ENCODE peak calls at places on chromosome 20, in six cellular contexts. Q is H1, R is HCT116, T is K562, K is SK-N-SH, N is HepG2. F is an unnamed sample.

GRCh38 chr20:29302979-29303644 is 1954.4 kb upstream of the DEFB115 start:
- DNase-seq in K (no peak), N (no peak), Q (no peak), R (no peak), T (no peak), F (no peak)

GRCh38 chr20:45467861-45468260 is 1.7 kb upstream of the WFDC2 start:
- DNase-seq in N (no peak), K (no peak), R (no peak), Q (no peak), T (no peak), F (no peak)

GRCh38 chr20:1225729-1226313 is at the start of gene RAD21L1:
- DNase-seq in T (peak; percentile 83), Q (peak; percentile 65), K (peak; percentile 100), N (no peak), R (peak; percentile 62), F (peak; percentile 66)

GRCh38 chr20:25223179-25223661 is 24.7 kb upstream of the PYGB start:
- DNase-seq in T (peak; percentile 81), R (peak; percentile 76), Q (peak; percentile 36), K (no peak), N (peak; percentile 91), F (peak; percentile 58)

GRCh38 chr20:56778765-56779195 is 149.7 kb downstream of the TFAP2C start:
- DNase-seq in N (no peak), Q (no peak), R (no peak), T (no peak), K (peak; percentile 19), F (no peak)

GRCh38 chr20:61929971-61930666 is 135.6 kb downstream of the TAF4 start:
- DNase-seq in Q (no peak), N (no peak), T (no peak), K (no peak), R (no peak), F (no peak)

GRCh38 chr20:48626226-48626937 is 201.4 kb downstream of the PREX1 start:
- DNase-seq in K (no peak), N (no peak), R (no peak), Q (no peak), T (no peak), F (no peak)

GRCh38 chr20:56636701-56637100 is 7.6 kb downstream of the TFAP2C start:
- DNase-seq in T (no peak), R (no peak), Q (no peak), N (no peak), K (no peak), F (no peak)

GRCh38 chr20:1630186-1630585 is 10.4 kb upstream of the SIRPB1 start:
- DNase-seq in K (no peak), Q (no peak), T (no peak), N (no peak), R (no peak), F (no peak)

GRCh38 chr20:24673678-24674570 is 204.5 kb downstream of the SYNDIG1 start:
- DNase-seq in R (no peak), K (no peak), N (no peak), Q (no peak), T (no peak), F (no peak)

GRCh38 chr20:9359561-9360308 is 154.7 kb upstream of the LAMP5 start:
- DNase-seq in K (peak; percentile 33), T (peak; percentile 41), Q (no peak), N (peak; percentile 67), R (peak; percentile 46), F (peak; percentile 27)

GRCh38 chr20:10639762-10640556 is 33.8 kb downstream of the JAG1 start:
- DNase-seq in Q (no peak), N (no peak), T (no peak), K (no peak), R (no peak), F (no peak)

GRCh38 chr20:6057139-6057538 is 3.3 kb upstream of the LRRN4 start:
- DNase-seq in T (no peak), R (no peak), N (no peak), K (no peak), Q (no peak), F (no peak)

GRCh38 chr20:10674684-10675455 is 1.1 kb upstream of the JAG1 start:
- DNase-seq in T (peak; percentile 42), N (peak; percentile 84), Q (no peak), K (peak; percentile 85), R (peak; percentile 48), F (no peak)

GRCh38 chr20:11921326-11921725 is 3.6 kb downstream of the BTBD3 start:
- DNase-seq in Q (no peak), T (no peak), K (no peak), N (no peak), R (no peak), F (no peak)

GRCh38 chr20:44736170-44737021 is 9.3 kb upstream of the KCNK15 start:
- DNase-seq in K (no peak), R (peak; percentile 89), Q (peak; percentile 77), T (peak; percentile 73), N (peak; percentile 96), F (peak; percentile 74)

GRCh38 chr20:10297684-10298240 is 79.1 kb downstream of the SNAP25 start:
- DNase-seq in K (no peak), R (no peak), Q (no peak), N (no peak), T (no peak), F (no peak)

GRCh38 chr20:6819599-6819998 is 52.1 kb downstream of the BMP2 start:
- DNase-seq in Q (no peak), R (no peak), K (no peak), T (no peak), N (peak; percentile 15), F (no peak)

GRCh38 chr20:63096681-63097335 is 90.0 kb upstream of the BHLHE23 start:
- DNase-seq in N (no peak), K (no peak), Q (no peak), R (no peak), T (no peak), F (no peak)

GRCh38 chr20:25525857-25526256 is 59.5 kb downstream of the NINL start:
- DNase-seq in N (peak; percentile 97), R (no peak), T (no peak), Q (no peak), K (no peak), F (no peak)

GRCh38 chr20:6768228-6769185 is 1.0 kb downstream of the BMP2 start:
- DNase-seq in K (peak; percentile 44), T (no peak), N (no peak), Q (no peak), R (no peak), F (no peak)

GRCh38 chr20:9609892-9610502 is 95.6 kb downstream of the LAMP5 start:
- DNase-seq in Q (peak; percentile 31), T (peak; percentile 47), R (peak; percentile 59), K (peak; percentile 32), N (peak; percentile 65), F (peak; percentile 71)

GRCh38 chr20:44754554-44754953 is 8.9 kb downstream of the KCNK15 start:
- DNase-seq in K (no peak), T (no peak), Q (no peak), N (no peak), R (no peak), F (no peak)

DNA sequence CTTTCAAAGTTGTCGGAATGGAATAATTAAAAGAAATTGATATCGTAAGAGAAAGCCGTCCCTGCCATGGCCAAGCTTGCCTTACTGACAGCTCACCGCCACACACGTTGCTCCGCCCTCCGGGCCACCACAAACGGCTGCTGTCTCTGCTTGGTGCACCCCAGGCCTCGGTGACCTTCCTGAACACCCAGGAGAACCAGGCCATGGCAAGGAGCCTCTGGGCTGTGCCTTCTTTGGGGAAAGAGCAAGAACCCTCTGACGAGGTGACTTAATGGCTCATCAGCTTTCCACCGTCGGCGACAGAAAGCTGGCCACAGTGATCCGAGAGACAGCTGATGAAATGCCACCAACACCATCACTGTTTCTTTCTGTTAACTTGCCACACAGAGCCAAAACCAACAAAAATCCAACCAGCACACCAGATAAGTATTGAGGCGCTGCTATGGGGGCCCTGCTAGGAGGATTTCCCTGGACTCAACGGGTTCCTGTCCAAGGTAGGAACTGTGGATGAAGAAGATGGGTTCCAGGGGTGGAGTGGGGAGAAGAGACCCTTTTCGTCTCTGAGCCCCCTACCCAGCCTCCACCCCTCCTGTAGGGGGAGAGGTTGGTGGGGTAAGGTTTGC is 61.4 kb downstream of the NPEPL1 start:
- DNase-seq in R (no peak), K (no peak), N (no peak), Q (no peak), T (no peak), F (no peak)
- H3K9ac ChIP-seq in R (no peak overlapping the region), K (no peak overlapping the region), N (no peak overlapping the region), Q (no peak overlapping the region), T (no peak overlapping the region), F (no peak overlapping the region)

GRCh38 chr20:46501337-46501942 is 11.9 kb downstream of the ZNF334 start:
- DNase-seq in R (no peak), N (peak; percentile 35), Q (no peak), T (no peak), K (no peak), F (no peak)
- H3K9me3 ChIP-seq in R (peaks cover 26% of the 10 kb centered on the region), N (no peaks in the 10 kb centered on the region), Q (peaks cover 75% of the 10 kb centered on the region), T (peaks cover 7% of the 10 kb centered on the region), K (peaks cover 8% of the 10 kb centered on the region), F (peaks cover 89% of the 10 kb centered on the region)

DNA sequence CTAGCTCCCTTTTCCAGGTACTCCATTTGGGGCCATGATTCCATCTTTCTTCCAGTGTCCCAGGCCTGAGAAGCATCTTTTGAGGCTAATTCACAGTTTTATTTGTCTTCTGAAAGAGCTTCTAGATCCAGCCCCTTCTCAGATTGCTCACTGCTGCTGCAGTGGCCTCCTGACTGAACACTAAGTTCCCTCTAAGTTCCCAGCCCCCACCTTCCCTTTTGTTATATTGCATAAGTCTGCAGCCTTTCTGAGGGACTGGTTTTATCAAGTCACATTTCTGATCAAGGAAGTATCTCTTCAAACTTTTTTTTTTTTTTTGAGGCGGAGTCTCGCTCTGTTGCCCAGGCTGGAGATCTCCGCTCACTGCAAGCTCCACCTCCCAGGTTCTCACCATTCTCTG is 10.7 kb downstream of the MAPRE1 start:
- DNase-seq in T (no peak), R (no peak), Q (no peak), K (no peak), N (no peak), F (no peak)
- TF ChIP-seq YY1 in T (no peak), R (no peak), Q (no peak), K (no peak), N (no peak), F (no peak)

GRCh38 chr20:5001174-5002076 is at the start of gene SLC23A2:
- DNase-seq in R (no peak), T (peak; percentile 30), Q (no peak), K (peak; percentile 94), N (no peak), F (peak; percentile 13)

GRCh38 chr20:5003626-5004025 is 2.3 kb upstream of the SLC23A2 start:
- DNase-seq in N (no peak), K (peak; percentile 54), T (no peak), Q (no peak), R (no peak), F (peak; percentile 22)

GRCh38 chr20:4999788-5000187 is 1.5 kb downstream of the SLC23A2 start:
- DNase-seq in K (no peak), R (no peak), T (no peak), Q (no peak), N (no peak), F (no peak)

GRCh38 chr20:5000263-5001173 is 792 bp downstream of the SLC23A2 start:
- DNase-seq in R (no peak), Q (no peak), K (peak; percentile 81), T (no peak), N (peak; percentile 54), F (no peak)

GRCh38 chr20:5002077-5002413 is 735 bp upstream of the SLC23A2 start:
- DNase-seq in N (no peak), R (no peak), K (peak; percentile 29), Q (no peak), T (no peak), F (peak; percentile 68)
- H3K9ac ChIP-seq in N (peak overlapping the region; percentile 54), R (peak overlapping the region; percentile 53), K (peak overlapping the region; percentile 62), Q (no peak overlapping the region), T (no peak overlapping the region), F (no peak overlapping the region)

GRCh38 chr20:21515300-21516179 is 1.7 kb upstream of the NKX2-2 start:
- DNase-seq in K (peak; percentile 36), T (no peak), R (no peak), N (no peak), Q (no peak), F (no peak)
- H3K9me3 ChIP-seq in K (no peaks in the 10 kb centered on the region), T (no peaks in the 10 kb centered on the region), R (no peaks in the 10 kb centered on the region), N (no peaks in the 10 kb centered on the region), Q (no peaks in the 10 kb centered on the region), F (no peaks in the 10 kb centered on the region)

F was measured in NT2/D1.